ENCODE peak calls at places on chromosomes 12 and 14, in seven cellular contexts. V is neural progenitor cell, B is left lung, O is IMR-90, R is Peyer's patch, L is neuronal stem cell, Z is K562. X is an unnamed sample. For H3K27me3 and H3K36me3, the result is how much of the 10 kb centered on the place peaks cover.

GRCh38 chr12:130418261-130418660 is 80.6 kb downstream of the PIWIL1 start:
- DNase-seq in Z (no peak), B (no peak), R (no peak), O (no peak), V (no peak), L (no peak), X (no peak)

GRCh38 chr12:121404734-121405133 is 4.8 kb downstream of the RNF34 start:
- DNase-seq in B (no peak), L (no peak), V (no peak), R (no peak), Z (no peak), O (no peak), X (peak)

GRCh38 chr14:53670701-53671100 is 285.9 kb downstream of the BMP4 start:
- DNase-seq in B (no peak), V (no peak), R (no peak), Z (no peak), L (no peak), O (peak), X (no peak)

GRCh38 chr12:60689137-60689536 is 1093.3 kb downstream of the SLC16A7 start:
- DNase-seq in Z (no peak), L (no peak), O (no peak), B (no peak), V (no peak), R (no peak), X (no peak)

GRCh38 chr12:70267550-70267949 is 24.3 kb downstream of the CNOT2 start:
- DNase-seq in R (no peak), B (no peak), Z (no peak), L (no peak), O (peak), V (no peak), X (peak)

GRCh38 chr14:29637406-29637805 is 290.2 kb downstream of the PRKD1 start:
- DNase-seq in R (no peak), O (peak), V (no peak), Z (no peak), L (no peak), B (peak), X (no peak)

GRCh38 chr12:116400671-116401357 is 123.3 kb upstream of the MED13L start:
- DNase-seq in L (no peak), Z (no peak), B (no peak), O (no peak), V (no peak), R (no peak), X (no peak)

GRCh38 chr14:96727076-96727475 is 70.1 kb upstream of the VRK1 start:
- DNase-seq in L (no peak), O (no peak), R (no peak), Z (no peak), B (no peak), V (no peak), X (no peak)

GRCh38 chr12:121441555-121441954 is 41.6 kb downstream of the RNF34 start:
- DNase-seq in O (no peak), V (no peak), R (no peak), L (no peak), B (no peak), Z (no peak), X (no peak)

GRCh38 chr12:86838709-86839108 is 582.5 kb upstream of the MGAT4C start:
- DNase-seq in R (no peak), B (no peak), O (no peak), L (no peak), Z (no peak), V (peak), X (no peak)

GRCh38 chr12:107461222-107461980 is 224.2 kb upstream of the PWP1 start:
- DNase-seq in O (peak), L (no peak), B (no peak), Z (no peak), R (peak), V (no peak), X (no peak)

GRCh38 chr12:132163041-132163910 is 19.0 kb downstream of the NOC4L start:
- DNase-seq in O (no peak), R (no peak), L (no peak), Z (no peak), B (no peak), V (no peak), X (no peak)

GRCh38 chr12:132160671-132161045 is 16.4 kb downstream of the NOC4L start:
- DNase-seq in O (no peak), L (no peak), B (no peak), R (no peak), Z (no peak), V (no peak), X (no peak)

GRCh38 chr12:132161046-132161781 is 17.0 kb downstream of the NOC4L start:
- DNase-seq in Z (no peak), V (no peak), B (no peak), L (no peak), R (no peak), O (peak), X (peak)

GRCh38 chr12:132162508-132163031 is 18.3 kb downstream of the NOC4L start:
- DNase-seq in R (no peak), Z (no peak), L (no peak), O (peak), V (no peak), B (no peak), X (peak)

GRCh38 chr12:132161796-132162507 is 17.7 kb downstream of the NOC4L start:
- DNase-seq in B (no peak), R (no peak), V (no peak), O (no peak), L (no peak), Z (no peak), X (no peak)
- H3K4me3 ChIP-seq in B (no peak), R (no peak), V (no peak), O (no peak), L (no peak), Z (no peak), X (no peak)

DNA sequence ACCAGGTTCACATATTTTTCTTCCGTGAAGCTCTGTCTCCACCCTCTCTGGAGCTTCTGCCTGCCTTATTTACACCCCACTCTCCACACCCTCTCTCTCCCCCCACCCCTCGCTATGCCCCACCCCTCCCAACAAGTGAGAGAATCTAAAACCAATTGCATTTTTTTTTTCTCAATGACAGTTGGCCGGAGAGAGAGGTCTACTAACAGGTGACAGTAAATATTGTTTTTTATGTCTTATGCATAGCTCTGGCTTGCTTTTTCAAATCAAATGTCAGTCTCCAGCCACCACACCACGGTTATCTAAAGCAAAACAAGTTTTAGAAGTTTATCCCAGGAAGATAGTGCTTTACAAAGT is at the start of gene KCNC2:
- DNase-seq in R (no peak), L (no peak), B (no peak), Z (no peak), V (no peak), O (no peak), X (no peak)
- H3K27me3 ChIP-seq in R (under half), L (under half), B (under half), Z (under half), V (half or more), O (under half), X (half or more)

GRCh38 chr12:109583733-109584132 is 10.1 kb downstream of the MVK start:
- DNase-seq in R (no peak), O (peak), Z (no peak), V (no peak), L (no peak), B (no peak), X (no peak)
- H3K36me3 ChIP-seq in R (under half), O (under half), Z (half or more), V (under half), L (half or more), B (under half), X (under half)

GRCh38 chr12:65607271-65607880 is 216.9 kb upstream of the HMGA2 start:
- DNase-seq in V (no peak), O (no peak), Z (no peak), B (no peak), R (no peak), L (no peak), X (no peak)

GRCh38 chr12:65603428-65604351 is 220.6 kb upstream of the HMGA2 start:
- DNase-seq in V (peak), O (peak), L (no peak), R (no peak), Z (peak), B (peak), X (peak)

GRCh38 chr12:65606008-65606766 is 218.1 kb upstream of the HMGA2 start:
- DNase-seq in L (no peak), O (no peak), Z (peak), R (no peak), B (no peak), V (no peak), X (no peak)

GRCh38 chr12:65602579-65603295 is 221.5 kb upstream of the HMGA2 start:
- DNase-seq in V (peak), B (peak), Z (peak), O (peak), R (peak), L (peak), X (peak)

DNA sequence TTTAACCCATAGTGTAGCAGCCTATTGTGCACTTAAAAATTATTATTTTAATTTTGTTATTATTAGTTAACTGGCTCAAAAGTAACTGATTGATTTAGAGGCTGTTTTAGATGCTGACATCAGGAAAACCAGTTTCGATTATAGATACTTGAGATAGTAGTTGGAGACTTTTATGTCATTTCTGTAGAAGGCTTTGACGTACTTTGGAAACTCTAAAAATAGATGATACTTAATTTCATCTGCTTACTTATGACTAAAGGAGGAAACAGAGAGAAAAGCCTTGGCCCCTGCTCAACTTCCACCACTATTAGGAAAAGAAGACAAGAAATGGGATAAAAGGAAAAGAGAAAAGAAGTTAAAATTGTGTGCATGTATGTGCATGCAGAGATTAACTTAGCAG is 219.3 kb upstream of the HMGA2 start:
- DNase-seq in O (peak), V (no peak), L (no peak), R (no peak), Z (no peak), B (no peak), X (no peak)
- H3K4me3 ChIP-seq in O (no peak), V (no peak), L (no peak), R (no peak), Z (no peak), B (no peak), X (no peak)